ENCODE peak calls at places on chromosomes 7 and 10, in seven cellular contexts. C, S, Z, R, B, T and W are unnamed samples.

GRCh38 chr10:26269754-26270153 is 53.2 kb downstream of the GAD2 start:
- DNase-seq in C (peak), S (no peak), Z (no peak), R (peak), B (peak), T (no peak), W (no peak)

GRCh38 chr10:124989526-124989925 is 47.6 kb downstream of the ZRANB1 start:
- DNase-seq in C (no peak), S (no peak), Z (no peak), R (no peak), B (no peak), T (no peak), W (no peak)

GRCh38 chr7:11830582-11831382 is 1.2 kb downstream of the THSD7A start:
- DNase-seq in C (peak), S (no peak), Z (no peak), R (no peak), B (peak), T (no peak), W (no peak)

GRCh38 chr7:158317238-158318205 is 270.1 kb downstream of the PTPRN2 start:
- DNase-seq in C (no peak), S (no peak), Z (no peak), R (no peak), B (no peak), T (no peak), W (no peak)

GRCh38 chr7:33517191-33517590 is 387.8 kb downstream of the BBS9 start:
- DNase-seq in C (no peak), S (no peak), Z (no peak), R (no peak), B (no peak), T (no peak), W (no peak)

GRCh38 chr7:749121-749520 is 22.0 kb upstream of the PRKAR1B start:
- DNase-seq in C (no peak), S (no peak), Z (no peak), R (no peak), B (peak), T (peak), W (no peak)

GRCh38 chr7:73599916-73600315 is 21.5 kb upstream of the TBL2 start:
- DNase-seq in C (no peak), S (no peak), Z (no peak), R (no peak), B (no peak), T (no peak), W (no peak)

GRCh38 chr7:110784749-110785148 is 306.2 kb upstream of the LRRN3 start:
- DNase-seq in C (no peak), S (no peak), Z (no peak), R (no peak), B (no peak), T (no peak), W (no peak)

GRCh38 chr7:141992688-141993087 is 3.0 kb upstream of the MGAM start:
- DNase-seq in C (no peak), S (no peak), Z (no peak), R (no peak), B (no peak), T (no peak), W (no peak)